ENCODE peak calls at places on chromosomes 6 and 20, in four cellular contexts. One of them, this sample, is unnamed.

GRCh38 chr20:45067558-45067957 is 33.4 kb downstream of the KCNS1 start:
- DNase-seq in uterus: no peak
- DNase-seq in sigmoid colon: no peak
- DNase-seq in epithelial cell of esophagus: peak
- DNase-seq in this sample: no peak

GRCh38 chr6:3390698-3391097 is 66.2 kb downstream of the SLC22A23 start:
- DNase-seq in uterus: peak
- DNase-seq in sigmoid colon: peak
- DNase-seq in epithelial cell of esophagus: peak
- DNase-seq in this sample: no peak

GRCh38 chr6:159980474-159980873 is 11.6 kb downstream of the IGF2R start:
- DNase-seq in uterus: no peak
- DNase-seq in sigmoid colon: no peak
- DNase-seq in epithelial cell of esophagus: no peak
- DNase-seq in this sample: no peak

GRCh38 chr6:46410330-46410953 is 80.8 kb downstream of the RCAN2 start:
- DNase-seq in uterus: peak
- DNase-seq in sigmoid colon: no peak
- DNase-seq in epithelial cell of esophagus: peak
- DNase-seq in this sample: no peak

GRCh38 chr20:37564388-37565133 is 36.9 kb upstream of the BLCAP start:
- DNase-seq in uterus: peak
- DNase-seq in sigmoid colon: no peak
- DNase-seq in epithelial cell of esophagus: peak
- DNase-seq in this sample: no peak

GRCh38 chr6:56335733-56336132 is 88.4 kb upstream of the COL21A1 start:
- DNase-seq in uterus: no peak
- DNase-seq in sigmoid colon: no peak
- DNase-seq in epithelial cell of esophagus: peak
- DNase-seq in this sample: no peak

GRCh38 chr20:51310216-51310615 is 232.3 kb downstream of the NFATC2 start:
- DNase-seq in uterus: no peak
- DNase-seq in sigmoid colon: no peak
- DNase-seq in epithelial cell of esophagus: no peak
- DNase-seq in this sample: no peak

GRCh38 chr20:59752101-59752586 is 147.8 kb downstream of the PHACTR3 start:
- DNase-seq in uterus: no peak
- DNase-seq in sigmoid colon: no peak
- DNase-seq in epithelial cell of esophagus: no peak
- DNase-seq in this sample: no peak

GRCh38 chr20:5118220-5119142 is 1.3 kb downstream of the PCNA start:
- DNase-seq in uterus: no peak
- DNase-seq in sigmoid colon: no peak
- DNase-seq in epithelial cell of esophagus: no peak
- DNase-seq in this sample: no peak

GRCh38 chr20:43386878-43387277 is 70.8 kb upstream of the SRSF6 start:
- DNase-seq in uterus: no peak
- DNase-seq in sigmoid colon: no peak
- DNase-seq in epithelial cell of esophagus: no peak
- DNase-seq in this sample: no peak

DNA sequence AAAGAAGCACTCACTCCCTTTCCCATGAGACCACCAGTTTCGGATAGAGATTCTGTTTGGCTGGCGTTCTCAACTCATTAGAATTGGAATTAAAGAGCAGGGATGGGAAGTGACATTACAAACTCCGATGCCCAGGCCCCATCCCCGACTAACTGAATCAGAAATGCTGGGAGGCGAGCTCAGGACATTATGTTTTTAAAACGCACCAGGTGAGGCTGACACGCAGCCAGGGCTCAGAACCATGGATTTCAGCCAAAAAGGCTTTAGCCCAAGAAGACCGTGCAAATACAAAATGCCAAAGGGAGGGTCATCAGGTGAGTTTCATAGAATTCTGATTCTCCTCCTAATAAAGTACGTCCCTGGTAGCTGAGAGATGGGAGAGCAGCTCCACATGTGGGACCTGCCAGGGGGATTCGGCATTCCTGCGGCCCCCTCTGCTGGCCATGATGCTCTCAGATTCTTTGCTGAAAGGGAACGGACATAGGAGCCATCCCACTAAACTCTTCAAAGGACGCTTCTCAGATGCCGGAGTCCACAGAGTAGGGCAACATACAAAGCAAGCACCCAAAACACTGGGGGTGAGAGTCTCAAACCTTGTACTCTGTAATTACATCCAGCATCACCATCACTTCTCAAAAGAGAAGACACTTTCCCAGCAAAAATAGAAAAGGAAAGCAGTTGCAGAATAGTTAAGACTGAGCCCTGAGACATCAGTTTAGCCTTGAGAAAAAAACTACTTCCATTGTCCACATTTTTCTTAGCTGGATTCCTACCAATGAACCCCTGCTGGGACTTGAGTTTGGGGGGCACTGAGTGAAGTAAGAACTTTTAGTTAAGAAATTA is 205.2 kb downstream of the BMP7 start:
- DNase-seq in uterus: peak
- DNase-seq in sigmoid colon: peak
- DNase-seq in epithelial cell of esophagus: peak
- DNase-seq in this sample: peak
- TF ChIP-seq CTCF in uterus: peak
- TF ChIP-seq CTCF in sigmoid colon: no peak
- TF ChIP-seq CTCF in epithelial cell of esophagus: peak
- TF ChIP-seq CTCF in this sample: peak

DNA sequence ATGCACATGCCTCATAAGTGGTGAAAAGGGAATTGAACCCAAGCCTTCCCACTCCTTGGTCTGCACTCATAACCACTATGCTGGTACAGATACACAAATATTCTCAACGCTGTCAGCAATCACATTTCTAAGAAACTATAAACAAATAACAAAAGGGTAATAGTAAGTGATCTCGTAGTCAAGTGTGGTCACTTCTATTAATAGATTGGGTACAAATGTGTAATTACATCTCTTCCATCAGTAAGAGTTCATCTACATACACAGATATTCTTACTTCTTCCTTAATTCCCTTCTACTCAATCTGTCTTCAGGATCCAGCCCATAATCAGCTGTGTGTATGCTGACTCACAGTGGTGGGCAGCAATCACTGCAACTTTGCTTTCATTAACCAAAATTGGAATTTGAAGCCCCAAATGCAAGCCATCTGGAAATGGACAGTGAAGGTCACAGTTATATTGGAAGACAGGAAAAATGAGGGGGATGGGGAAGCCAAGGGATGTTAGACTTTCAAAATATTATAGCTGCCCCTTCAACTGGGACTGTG is 6.7 kb downstream of the PRSS35 start:
- DNase-seq in uterus: no peak
- DNase-seq in sigmoid colon: no peak
- DNase-seq in epithelial cell of esophagus: no peak
- DNase-seq in this sample: no peak
- TF ChIP-seq CTCF in uterus: no peak
- TF ChIP-seq CTCF in sigmoid colon: no peak
- TF ChIP-seq CTCF in epithelial cell of esophagus: no peak
- TF ChIP-seq CTCF in this sample: peak

DNA sequence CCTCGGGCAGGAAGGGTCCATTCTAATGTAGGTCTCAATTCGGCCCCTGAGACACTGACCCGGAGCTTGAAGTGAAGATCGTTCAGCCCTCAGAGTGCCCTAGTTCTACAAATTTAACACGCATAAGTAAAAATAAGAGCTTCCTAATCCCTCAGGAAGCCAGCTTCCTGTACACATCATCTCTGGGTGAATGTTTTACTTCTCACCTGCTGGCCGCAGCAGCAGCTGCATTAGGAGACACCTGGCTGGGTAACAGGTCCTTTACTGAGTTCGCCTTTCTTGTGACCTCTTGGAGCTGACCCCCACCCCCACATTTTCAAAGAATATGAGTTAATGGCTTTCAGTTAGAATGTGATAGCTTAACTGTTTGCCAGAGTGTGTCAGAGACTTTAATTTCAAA is 165.0 kb downstream of the SMOC2 start:
- DNase-seq in uterus: no peak
- DNase-seq in sigmoid colon: peak
- DNase-seq in epithelial cell of esophagus: peak
- DNase-seq in this sample: no peak
- TF ChIP-seq CTCF in uterus: no peak
- TF ChIP-seq CTCF in sigmoid colon: no peak
- TF ChIP-seq CTCF in epithelial cell of esophagus: peak
- TF ChIP-seq CTCF in this sample: no peak

GRCh38 chr6:43780293-43780692 is 10.3 kb downstream of the VEGFA start:
- DNase-seq in uterus: no peak
- DNase-seq in sigmoid colon: no peak
- DNase-seq in epithelial cell of esophagus: no peak
- DNase-seq in this sample: no peak
- TF ChIP-seq CTCF in uterus: no peak
- TF ChIP-seq CTCF in sigmoid colon: no peak
- TF ChIP-seq CTCF in epithelial cell of esophagus: peak
- TF ChIP-seq CTCF in this sample: no peak

DNA sequence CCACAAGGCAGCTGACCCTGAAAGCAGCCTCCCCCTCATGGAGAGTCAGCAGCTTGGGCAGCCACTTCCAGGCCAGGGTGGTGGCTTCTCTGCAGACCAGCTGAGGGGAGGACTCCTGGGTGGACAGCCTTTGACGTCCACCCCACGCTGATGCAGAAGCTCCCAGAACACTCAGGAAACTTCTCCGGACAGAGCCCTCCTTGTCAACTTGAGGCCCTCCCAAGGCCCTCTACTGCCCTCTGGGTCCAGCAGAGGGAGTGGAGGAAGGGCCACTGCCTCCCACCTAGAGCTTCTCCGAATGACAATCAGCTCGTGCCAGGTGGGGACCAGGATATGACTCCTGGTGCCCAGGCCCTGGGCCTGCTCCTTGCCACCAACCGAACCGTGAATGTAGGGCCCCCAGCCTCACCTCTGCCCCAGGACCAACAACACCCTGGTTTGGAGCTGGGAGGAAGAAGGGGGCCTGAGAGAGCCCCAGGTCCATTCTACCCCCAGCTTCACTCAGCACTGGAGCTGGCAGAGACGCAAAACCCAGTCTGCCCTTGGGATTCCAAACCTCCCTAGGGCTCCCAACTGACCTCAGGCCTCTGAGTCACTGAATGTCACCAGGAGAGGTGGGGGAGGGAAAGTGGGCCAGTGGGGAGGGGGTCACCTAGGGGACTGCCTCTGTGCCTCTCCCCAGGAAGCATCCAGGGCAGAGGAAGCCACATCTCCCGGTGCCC is 10.9 kb upstream of the SLC22A7 start:
- DNase-seq in uterus: no peak
- DNase-seq in sigmoid colon: no peak
- DNase-seq in epithelial cell of esophagus: no peak
- DNase-seq in this sample: peak
- TF ChIP-seq CTCF in uterus: no peak
- TF ChIP-seq CTCF in sigmoid colon: no peak
- TF ChIP-seq CTCF in epithelial cell of esophagus: no peak
- TF ChIP-seq CTCF in this sample: no peak